ENCODE peak calls at places on chromosomes 16 and 17, in seven cellular contexts. O is AG09319; U is renal cortical epithelial cell; P is activated CD8-positive, alpha-beta memory T cell treated with anti-CD3 and anti-CD28 coated beads for 1 hour; X is left ventricle myocardium inferior; Q is GM12865; C is ovary. Y is an unnamed sample.

GRCh38 chr17:6177941-6178694 is 107.9 kb downstream of the WSCD1 start:
- DNase-seq in X (no peak), O (no peak), P (no peak), Q (no peak), C (no peak), U (no peak), Y (no peak)

GRCh38 chr16:84022641-84023040 is 20.0 kb downstream of the SLC38A8 start:
- DNase-seq in C (no peak), O (no peak), P (no peak), X (no peak), Q (no peak), U (no peak), Y (no peak)

GRCh38 chr17:14737984-14738651 is 437.2 kb downstream of the HS3ST3B1 start:
- DNase-seq in O (peak), X (peak), U (peak), P (no peak), Q (no peak), C (no peak), Y (no peak)

GRCh38 chr16:87006021-87006420 is 311.2 kb downstream of the C16orf95 start:
- DNase-seq in X (no peak), Q (no peak), P (no peak), U (no peak), O (no peak), C (no peak), Y (no peak)

GRCh38 chr17:35295686-35296085 is 52.8 kb downstream of the SLFN5 start:
- DNase-seq in O (no peak), Q (no peak), C (no peak), X (no peak), U (no peak), P (no peak), Y (no peak)

GRCh38 chr17:75011788-75012319 is 616 bp upstream of the MRPL58 start:
- DNase-seq in Q (no peak), U (no peak), X (peak), P (no peak), C (peak), O (no peak), Y (no peak)

GRCh38 chr17:78644259-78644658 is 67.1 kb upstream of the DNAH17 start:
- DNase-seq in P (no peak), O (no peak), X (no peak), Q (no peak), C (no peak), U (no peak), Y (no peak)

GRCh38 chr16:53837421-53837820 is 133.5 kb downstream of the FTO start:
- DNase-seq in U (no peak), C (no peak), Q (no peak), X (no peak), O (no peak), P (no peak), Y (no peak)

GRCh38 chr16:19559242-19559910 is 3.9 kb downstream of the VPS35L start:
- DNase-seq in P (no peak), C (no peak), U (peak), X (no peak), Q (peak), O (no peak), Y (peak)

GRCh38 chr17:74646231-74646630 is 22.7 kb upstream of the CD300E start:
- DNase-seq in P (no peak), X (no peak), O (no peak), Q (peak), U (peak), C (no peak), Y (peak)

GRCh38 chr17:39750131-39751015 is 12.6 kb downstream of the GRB7 start:
- DNase-seq in X (no peak), C (no peak), P (no peak), U (no peak), O (no peak), Q (no peak), Y (no peak)

GRCh38 chr17:19513897-19514488 is 19.7 kb upstream of the SLC47A1 start:
- DNase-seq in O (peak), Q (peak), P (no peak), C (peak), U (peak), X (peak), Y (peak)

GRCh38 chr17:16910341-16910740 is 61.6 kb downstream of the TNFRSF13B start:
- DNase-seq in X (no peak), U (no peak), O (no peak), P (no peak), C (no peak), Q (no peak), Y (no peak)

GRCh38 chr17:65398036-65398787 is 163.2 kb downstream of the AXIN2 start:
- DNase-seq in P (no peak), X (no peak), C (no peak), Q (no peak), O (no peak), U (no peak), Y (no peak)

GRCh38 chr17:71203953-71204352 is 916.9 kb upstream of the SOX9 start:
- DNase-seq in C (no peak), O (no peak), X (no peak), Q (no peak), P (no peak), U (no peak), Y (no peak)

GRCh38 chr16:2686912-2687507 is 4.7 kb downstream of the KCTD5 start:
- DNase-seq in P (no peak), Q (peak), X (no peak), C (peak), O (no peak), U (no peak), Y (peak)

GRCh38 chr16:55853114-55853513 is 20.2 kb upstream of the CES1 start:
- DNase-seq in P (no peak), O (no peak), Q (no peak), U (no peak), C (no peak), X (no peak), Y (no peak)

GRCh38 chr17:81537343-81537855 is 9.2 kb downstream of the FSCN2 start:
- DNase-seq in X (no peak), U (no peak), Q (peak), C (no peak), O (no peak), P (no peak), Y (peak)

GRCh38 chr16:88633684-88634140 is 4.7 kb upstream of the IL17C start:
- DNase-seq in U (peak), Q (peak), X (no peak), O (no peak), C (no peak), P (peak), Y (peak)

GRCh38 chr17:4946312-4946976 is 1.9 kb downstream of the PFN1 start:
- DNase-seq in Q (peak), P (no peak), C (no peak), X (no peak), U (no peak), O (no peak), Y (no peak)

GRCh38 chr17:79072544-79072943 is 2.1 kb upstream of the ENGASE start:
- DNase-seq in C (peak), O (no peak), X (no peak), P (no peak), Q (no peak), U (no peak), Y (no peak)

GRCh38 chr17:77618173-77618572 is 340.3 kb upstream of the TNRC6C start:
- DNase-seq in C (no peak), Q (no peak), P (no peak), O (no peak), U (no peak), X (no peak), Y (no peak)

Y was measured in erythroblast.